ENCODE peak calls at places on chromosomes 12 and 14, in ten cellular contexts. L, H, E, A, F, Q, V, O, N and G are unnamed samples.

GRCh38 chr12:90683871-90684270 is 271.1 kb downstream of the CCER1 start:
- DNase-seq in Q (no peak), E (no peak), V (no peak), F (no peak), H (no peak), O (no peak), N (peak), A (peak), L (no peak), G (no peak)

GRCh38 chr12:108080363-108080762 is 48.7 kb upstream of the WSCD2 start:
- DNase-seq in A (no peak), V (no peak), L (no peak), N (no peak), O (no peak), H (no peak), F (no peak), E (no peak), Q (no peak), G (no peak)

GRCh38 chr14:49505026-49505766 is 81.0 kb downstream of the RPS29 start:
- DNase-seq in Q (no peak), E (no peak), N (peak), H (no peak), V (no peak), O (peak), F (peak), A (no peak), L (no peak), G (no peak)

GRCh38 chr12:22312336-22312735 is 22.2 kb downstream of the ST8SIA1 start:
- DNase-seq in L (peak), Q (peak), O (peak), H (no peak), V (peak), N (peak), E (no peak), F (peak), A (peak), G (peak)

GRCh38 chr14:22563987-22564386 is 25.0 kb downstream of the DAD1 start:
- DNase-seq in H (no peak), Q (no peak), V (no peak), F (no peak), A (no peak), O (no peak), N (no peak), L (no peak), E (no peak), G (no peak)

GRCh38 chr14:56131004-56131864 is 13.0 kb downstream of the PELI2 start:
- DNase-seq in H (no peak), F (no peak), O (no peak), N (no peak), A (no peak), L (no peak), V (no peak), Q (no peak), E (no peak), G (no peak)

GRCh38 chr12:56900583-56900982 is 33.6 kb downstream of the SDR9C7 start:
- DNase-seq in H (no peak), L (peak), N (peak), F (peak), V (no peak), O (peak), Q (no peak), E (no peak), A (peak), G (no peak)

GRCh38 chr12:78792052-78792698 is 72.4 kb upstream of the SYT1 start:
- DNase-seq in O (no peak), L (no peak), V (no peak), Q (no peak), N (no peak), H (no peak), A (no peak), E (no peak), F (no peak), G (no peak)

GRCh38 chr14:77918448-77918847 is 118.5 kb downstream of the ADCK1 start:
- DNase-seq in L (no peak), Q (no peak), E (no peak), O (no peak), N (no peak), H (no peak), V (no peak), A (no peak), F (no peak), G (no peak)

GRCh38 chr14:103693514-103693913 is 21.7 kb downstream of the XRCC3 start:
- DNase-seq in N (peak), Q (no peak), F (peak), A (no peak), H (no peak), V (no peak), E (no peak), O (no peak), L (no peak), G (no peak)

GRCh38 chr14:23665302-23666016 is 29.3 kb downstream of the DHRS2 start:
- DNase-seq in Q (no peak), N (no peak), V (no peak), L (no peak), E (no peak), A (peak), O (no peak), H (no peak), F (no peak), G (peak)

GRCh38 chr12:68235576-68235975 is 10.0 kb upstream of the IL26 start:
- DNase-seq in E (no peak), V (no peak), Q (no peak), A (peak), O (peak), H (no peak), F (no peak), N (no peak), L (no peak), G (peak)

GRCh38 chr12:95181103-95181502 is 36.2 kb downstream of the FGD6 start:
- DNase-seq in A (no peak), N (no peak), H (no peak), Q (no peak), V (no peak), L (no peak), O (no peak), E (no peak), F (no peak), G (no peak)

GRCh38 chr12:90978117-90978770 is 23.3 kb upstream of the CCER1 start:
- DNase-seq in A (peak), F (peak), L (peak), O (peak), Q (no peak), H (peak), N (peak), E (no peak), V (no peak), G (peak)

GRCh38 chr12:91556909-91557308 is 374.3 kb upstream of the DCN start:
- DNase-seq in Q (no peak), L (no peak), V (no peak), F (no peak), A (no peak), H (no peak), O (no peak), N (no peak), E (no peak), G (no peak)

GRCh38 chr12:22529281-22530060 is 14.9 kb downstream of the C2CD5 start:
- DNase-seq in A (peak), H (no peak), N (peak), V (no peak), F (peak), O (peak), L (peak), Q (no peak), E (no peak), G (peak)

GRCh38 chr12:93234641-93235040 is 143.1 kb upstream of the NUDT4 start:
- DNase-seq in L (no peak), V (no peak), O (no peak), Q (peak), H (no peak), A (no peak), N (no peak), F (no peak), E (no peak), G (no peak)

GRCh38 chr12:10511756-10512355 is 6.2 kb downstream of the EIF2S3B start:
- DNase-seq in O (no peak), Q (no peak), F (peak), L (no peak), A (no peak), H (no peak), E (no peak), N (peak), V (no peak), G (no peak)

GRCh38 chr12:42143401-42144173 is 1.1 kb downstream of the GXYLT1 start:
- DNase-seq in L (peak), V (no peak), E (no peak), N (peak), H (peak), A (peak), Q (no peak), O (peak), F (peak), G (no peak)

GRCh38 chr12:3071107-3071506 is 6.1 kb upstream of the TSPAN9 start:
- DNase-seq in Q (no peak), E (no peak), F (no peak), A (no peak), H (no peak), V (no peak), O (no peak), N (no peak), L (no peak), G (no peak)

GRCh38 chr14:87066221-87066817 is 926.7 kb downstream of the GALC start:
- DNase-seq in O (peak), E (no peak), F (peak), N (peak), A (peak), V (no peak), L (no peak), H (peak), Q (no peak), G (no peak)
- TF ChIP-seq CTCF in O (peak), E (peak), F (peak), N (peak), A (peak), V (no peak), L (peak), H (peak), Q (peak), G (peak)

GRCh38 chr12:113134521-113134951 is 1.0 kb downstream of the RASAL1 start:
- DNase-seq in Q (no peak), H (no peak), V (no peak), N (no peak), E (no peak), A (no peak), F (no peak), O (no peak), L (no peak), G (no peak)
- H3K4me3 ChIP-seq in Q (no peak), H (no peak), V (no peak), N (no peak), E (peak), A (no peak), F (no peak), O (no peak), L (no peak), G (no peak)

DNA sequence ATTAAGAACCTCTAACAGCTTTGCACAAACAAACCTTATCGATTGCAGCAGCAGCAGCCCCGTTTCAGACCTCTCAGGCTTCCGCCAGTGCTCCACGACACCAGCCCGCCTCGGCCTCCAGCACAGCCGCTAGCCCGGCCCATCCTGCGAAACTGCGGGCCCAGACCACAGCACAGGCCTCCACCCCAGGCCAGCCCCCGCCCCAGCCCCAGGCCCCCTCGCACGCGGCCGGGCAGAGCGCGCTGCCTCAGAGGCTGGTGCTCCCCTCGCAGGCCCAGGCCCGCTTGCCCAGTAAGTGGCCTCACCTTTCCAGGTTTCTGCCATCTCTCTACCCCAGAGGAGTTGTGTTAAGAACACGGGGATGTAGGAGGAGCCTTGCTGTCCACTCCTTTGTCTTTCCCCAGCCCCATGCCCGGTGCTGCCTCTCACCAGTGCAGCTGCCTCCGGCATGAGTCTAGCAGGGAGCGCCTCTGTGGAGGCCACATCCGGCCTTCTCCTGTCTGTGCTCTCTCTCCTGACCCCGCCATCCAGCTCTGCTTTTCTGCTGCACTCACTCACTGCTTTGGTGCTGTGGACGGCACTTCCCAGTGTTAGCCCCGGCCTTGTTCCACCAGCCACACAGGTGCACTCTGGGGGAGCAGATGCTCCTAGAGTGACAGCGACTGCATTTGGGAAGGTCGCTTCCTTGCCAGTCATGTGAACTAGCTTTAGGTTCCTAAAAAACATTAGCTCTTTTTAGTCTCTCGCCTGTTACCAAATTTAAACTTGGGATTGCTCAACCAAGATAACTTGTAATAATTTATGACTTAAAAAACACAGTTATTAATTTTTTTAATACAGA is 71.5 kb downstream of the EP400 start:
- DNase-seq in O (no peak), V (no peak), L (no peak), H (no peak), F (no peak), E (no peak), N (no peak), A (no peak), Q (no peak), G (peak)
- TF ChIP-seq CTCF in O (no peak), V (no peak), L (no peak), H (no peak), F (no peak), E (no peak), N (no peak), A (no peak), Q (no peak), G (no peak)

GRCh38 chr12:12713932-12714275 is 3.3 kb upstream of the CDKN1B start:
- DNase-seq in N (no peak), E (no peak), F (no peak), O (no peak), A (no peak), H (no peak), Q (no peak), V (no peak), L (no peak), G (no peak)
- H3K4me3 ChIP-seq in N (no peak), E (peak), F (peak), O (peak), A (peak), H (no peak), Q (peak), V (peak), L (no peak), G (peak)